ENCODE peak calls at places on chromosomes 16 and 17, in seven cellular contexts. B is fibroblast of mammary gland; M is CD4-positive, CD25-positive, alpha-beta regulatory T cell; G is CD8-positive, alpha-beta memory T cell; X is epithelial cell of esophagus; Z is mucosa of descending colon; R is dorsolateral prefrontal cortex. Y is an unnamed sample.
A peak's percentile ranks its signal among the peaks of the same experiment; 100 is the strongest.

GRCh38 chr16:65119905-65120341 is 1.9 kb downstream of the CDH11 start:
- DNase-seq in B (peak; percentile 62), M (no peak), G (no peak), X (peak; percentile 28), Z (no peak), R (peak; percentile 47), Y (no peak)

GRCh38 chr17:75240394-75241142 is 20.8 kb downstream of the GGA3 start:
- DNase-seq in B (peak; percentile 38), M (peak; percentile 17), G (no peak), X (peak; percentile 43), Z (no peak), R (peak; percentile 67), Y (no peak)

GRCh38 chr17:82782657-82783207 is 30.9 kb downstream of the TBCD start:
- DNase-seq in B (no peak), M (no peak), G (no peak), X (no peak), Z (no peak), R (no peak), Y (no peak)

GRCh38 chr17:21218101-21218500 is 4.1 kb upstream of the TMEM11 start:
- DNase-seq in B (no peak), M (no peak), G (no peak), X (no peak), Z (no peak), R (no peak), Y (no peak)

GRCh38 chr16:49857423-49858181 is 1.7 kb upstream of the ZNF423 start:
- DNase-seq in B (peak; percentile 49), M (peak; percentile 36), G (no peak), X (peak; percentile 56), Z (peak; percentile 81), R (no peak), Y (peak; percentile 72)

GRCh38 chr16:4015275-4015990 is 100.8 kb downstream of the ADCY9 start:
- DNase-seq in B (no peak), M (no peak), G (no peak), X (no peak), Z (no peak), R (no peak), Y (no peak)

GRCh38 chr16:3431779-3432219 is 11.5 kb downstream of the ZNF597 start:
- DNase-seq in B (peak; percentile 41), M (peak; percentile 58), G (peak; percentile 2), X (no peak), Z (peak; percentile 80), R (no peak), Y (no peak)

GRCh38 chr17:77480509-77481215 is 339.9 kb downstream of the SEC14L1 start:
- DNase-seq in B (no peak), M (no peak), G (no peak), X (no peak), Z (no peak), R (no peak), Y (no peak)

GRCh38 chr17:38558751-38559024 is 47.1 kb downstream of the SRCIN1 start:
- DNase-seq in B (no peak), M (no peak), G (no peak), X (peak; percentile 27), Z (no peak), R (no peak), Y (no peak)

GRCh38 chr16:72878301-72879269 is 169.3 kb downstream of the ZFHX3 start:
- DNase-seq in B (peak; percentile 57), M (no peak), G (no peak), X (peak; percentile 21), Z (no peak), R (no peak), Y (no peak)

GRCh38 chr17:12296120-12296727 is 275.5 kb downstream of the MAP2K4 start:
- DNase-seq in B (peak; percentile 23), M (no peak), G (no peak), X (no peak), Z (no peak), R (no peak), Y (peak; percentile 49)
- H3K4me3 ChIP-seq in B (no peak overlapping the region), M (no peak overlapping the region), G (no peak overlapping the region), X (no peak overlapping the region), Z (no peak overlapping the region), R (peak overlapping the region; percentile 10), Y (no peak overlapping the region)

GRCh38 chr17:45405250-45406086 is 27.2 kb downstream of the ARHGAP27 start:
- DNase-seq in B (no peak), M (no peak), G (no peak), X (no peak), Z (peak; percentile 92), R (no peak), Y (no peak)
- H3K4me3 ChIP-seq in B (no peak overlapping the region), M (no peak overlapping the region), G (no peak overlapping the region), X (no peak overlapping the region), Z (no peak overlapping the region), R (peak overlapping the region; percentile 1), Y (no peak overlapping the region)

GRCh38 chr16:30740364-30741251 is 7.6 kb upstream of the PHKG2 start:
- DNase-seq in B (peak; percentile 93), M (no peak), G (no peak), X (peak; percentile 99), Z (peak; percentile 93), R (no peak), Y (no peak)
- H3K4me3 ChIP-seq in B (no peak overlapping the region), M (no peak overlapping the region), G (no peak overlapping the region), X (peak overlapping the region; percentile 82), Z (no peak overlapping the region), R (no peak overlapping the region), Y (no peak overlapping the region)

DNA sequence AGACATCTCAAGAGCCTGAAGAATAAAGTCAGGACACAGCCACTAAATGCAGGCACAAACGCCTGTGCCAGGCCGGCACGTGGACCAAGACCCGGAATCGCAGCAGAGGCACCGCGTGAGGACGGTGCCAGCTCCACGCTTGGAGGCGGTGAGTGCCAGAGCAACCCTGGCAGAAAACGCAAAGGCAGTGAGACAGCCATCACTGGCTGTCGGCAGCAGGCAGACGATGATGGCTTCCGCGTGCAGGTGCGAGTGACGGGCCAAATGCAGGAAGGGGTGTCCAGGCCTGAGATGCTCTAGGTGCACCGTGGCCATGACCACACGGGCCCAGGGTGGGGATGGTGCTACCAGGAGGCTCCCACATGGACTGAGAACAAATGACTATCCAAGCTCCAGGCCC is 78.8 kb downstream of the LMF1 start:
- DNase-seq in B (no peak), M (no peak), G (no peak), X (no peak), Z (no peak), R (no peak), Y (no peak)
- H3K4me3 ChIP-seq in B (no peak overlapping the region), M (no peak overlapping the region), G (no peak overlapping the region), X (no peak overlapping the region), Z (no peak overlapping the region), R (no peak overlapping the region), Y (no peak overlapping the region)

DNA sequence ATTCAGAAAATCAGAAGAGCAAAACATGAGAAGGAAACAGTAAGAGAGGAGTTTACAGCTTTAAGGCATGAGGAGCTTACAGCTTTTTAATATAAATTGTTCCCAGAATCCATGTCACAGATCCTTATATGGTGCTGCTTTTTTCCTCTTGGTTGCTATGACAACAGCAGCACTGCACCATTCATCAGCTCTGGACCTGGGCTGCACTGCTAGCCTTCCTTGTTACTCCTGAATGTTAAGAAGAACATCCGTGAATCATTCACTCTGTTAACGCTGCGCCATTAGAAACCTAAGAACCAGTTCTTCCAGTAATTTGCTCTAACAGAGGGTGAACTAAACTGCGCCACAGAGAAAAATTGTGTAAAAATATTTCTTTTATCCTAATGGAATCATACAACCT is 150.9 kb downstream of the TANC2 start:
- DNase-seq in B (peak; percentile 45), M (no peak), G (no peak), X (peak; percentile 90), Z (no peak), R (peak; percentile 75), Y (no peak)
- H3K4me3 ChIP-seq in B (no peak overlapping the region), M (no peak overlapping the region), G (no peak overlapping the region), X (no peak overlapping the region), Z (no peak overlapping the region), R (peak overlapping the region; percentile 64), Y (no peak overlapping the region)

GRCh38 chr17:81713556-81714411 is 1.7 kb downstream of the SLC25A10 start:
- DNase-seq in B (no peak), M (no peak), G (no peak), X (no peak), Z (peak; percentile 83), R (no peak), Y (no peak)
- H3K4me3 ChIP-seq in B (no peak overlapping the region), M (no peak overlapping the region), G (no peak overlapping the region), X (peak overlapping the region; percentile 69), Z (no peak overlapping the region), R (peak overlapping the region; percentile 75), Y (no peak overlapping the region)

Y was measured in GM12865.